ENCODE peak calls at places on chromosomes 5 and 9, in ten cellular contexts. Y is NCI-H748 treated with DMSO at 0.1 percent for 48 hours, L is occipital lobe, Z is nucleus accumbens, O is amniotic stem cell, Q is NB4, T is head of caudate nucleus, D is frontal cortex, S is progenitor cell of endocrine pancreas, E is natural killer cell. J is an unnamed sample.
A peak's percentile ranks its signal among the peaks of the same experiment; 100 is the strongest.

GRCh38 chr5:77087484-77088291 is 603 bp upstream of the ZBED3 start:
- DNase-seq in T (no peak), Y (no peak), S (peak; percentile 12), D (peak; percentile 44), O (no peak), E (no peak), Z (peak; percentile 58), Q (peak; percentile 40), L (no peak), J (peak; percentile 42)

GRCh38 chr5:106171132-106171531 is 1499.6 kb downstream of the EFNA5 start:
- DNase-seq in O (no peak), Y (no peak), Q (no peak), S (no peak), E (no peak), T (no peak), L (no peak), Z (no peak), D (no peak), J (no peak)

GRCh38 chr9:135326633-135327152 is 152.9 kb upstream of the PPP1R26 start:
- DNase-seq in L (no peak), Z (no peak), Q (no peak), O (no peak), T (no peak), D (no peak), S (no peak), Y (no peak), E (no peak), J (no peak)

GRCh38 chr9:131160416-131161112 is 35.2 kb downstream of the NUP214 start:
- DNase-seq in L (no peak), O (no peak), E (no peak), T (no peak), Z (no peak), D (no peak), Y (no peak), Q (no peak), S (no peak), J (no peak)

GRCh38 chr9:128006360-128007024 is 25.7 kb upstream of the EEIG1 start:
- DNase-seq in D (no peak), Z (no peak), L (no peak), S (no peak), Y (no peak), O (no peak), T (no peak), Q (no peak), E (no peak), J (no peak)

GRCh38 chr5:115209279-115209678 is 39.6 kb upstream of the TRIM36 start:
- DNase-seq in S (no peak), D (no peak), Q (peak; percentile 94), E (peak; percentile 21), Z (no peak), L (no peak), Y (no peak), O (no peak), T (no peak), J (no peak)

GRCh38 chr9:73824671-73825070 is 672.5 kb upstream of the RORB start:
- DNase-seq in D (no peak), E (no peak), Y (no peak), L (no peak), T (no peak), Z (no peak), O (no peak), Q (no peak), S (no peak), J (no peak)

GRCh38 chr5:144941-145340 is 46.4 kb upstream of the LRRC14B start:
- DNase-seq in Y (no peak), S (no peak), L (no peak), O (no peak), Z (no peak), D (no peak), Q (no peak), E (no peak), T (no peak), J (no peak)

GRCh38 chr5:91787718-91788117 is 404.6 kb upstream of the ARRDC3 start:
- DNase-seq in S (no peak), T (no peak), Q (no peak), L (no peak), E (no peak), Z (no peak), O (no peak), D (no peak), Y (no peak), J (no peak)

GRCh38 chr5:120449501-120449900 is 14.6 kb upstream of the PRR16 start:
- DNase-seq in D (no peak), Z (no peak), T (no peak), O (no peak), L (no peak), Y (no peak), S (no peak), E (no peak), Q (no peak), J (no peak)

GRCh38 chr5:98779264-98779877 is 5.9 kb downstream of the RGMB start:
- DNase-seq in O (no peak), E (no peak), Y (no peak), Q (no peak), T (no peak), D (no peak), Z (no peak), S (no peak), L (no peak), J (no peak)

GRCh38 chr9:77833686-77834429 is 185.7 kb upstream of the GNA14 start:
- DNase-seq in Z (no peak), L (no peak), D (no peak), T (no peak), Q (peak; percentile 46), E (no peak), S (no peak), Y (peak; percentile 11), O (no peak), J (peak; percentile 16)

J was measured in COR-L47.